ENCODE peak calls at places on chromosomes 5 and 9, in six cellular contexts. M is PC-3, X is uterus, T is WERI-Rb-1, F is neural progenitor cell, S is small intestine. V is an unnamed sample.
A peak's percentile ranks its signal among the peaks of the same experiment; 100 is the strongest.

GRCh38 chr5:80149161-80149609 is 106.7 kb downstream of the SERINC5 start:
- DNase-seq in M (no peak), S (no peak), X (no peak), F (no peak), T (no peak), V (no peak)

GRCh38 chr9:92607773-92608172 is 62.2 kb downstream of the IPPK start:
- DNase-seq in F (no peak), S (no peak), X (no peak), M (no peak), T (no peak), V (peak; percentile 59)

GRCh38 chr9:110626109-110626829 is 42.3 kb upstream of the MUSK start:
- DNase-seq in X (no peak), F (no peak), T (no peak), M (peak; percentile 56), S (no peak), V (no peak)

GRCh38 chr9:91705386-91705785 is 244.6 kb downstream of the ROR2 start:
- DNase-seq in S (no peak), T (no peak), M (no peak), X (no peak), F (no peak), V (no peak)

GRCh38 chr5:73431204-73431851 is 17.2 kb downstream of the FOXD1 start:
- DNase-seq in X (no peak), F (no peak), S (no peak), M (no peak), T (no peak), V (no peak)

GRCh38 chr5:16411741-16412455 is 53.7 kb downstream of the ZNF622 start:
- DNase-seq in S (peak; percentile 18), X (no peak), T (no peak), F (no peak), M (peak; percentile 39), V (no peak)

GRCh38 chr5:81235287-81236072 is 2.4 kb downstream of the CKMT2 start:
- DNase-seq in F (no peak), X (peak; percentile 47), M (no peak), T (no peak), S (no peak), V (no peak)

GRCh38 chr5:127909821-127910220 is 173.7 kb upstream of the SLC12A2 start:
- DNase-seq in M (no peak), S (no peak), F (no peak), T (no peak), X (no peak), V (no peak)

GRCh38 chr5:180908998-180909731 is 10.2 kb downstream of the BTNL8 start:
- DNase-seq in T (no peak), M (no peak), F (no peak), S (no peak), X (no peak), V (no peak)

GRCh38 chr5:143063175-143063970 is 293.2 kb downstream of the ARHGAP26 start:
- DNase-seq in S (no peak), X (peak; percentile 61), T (no peak), F (no peak), M (peak; percentile 17), V (no peak)

GRCh38 chr9:108469654-108470053 is 386.1 kb downstream of the ACTL7B start:
- DNase-seq in F (no peak), M (peak; percentile 83), S (no peak), X (no peak), T (no peak), V (no peak)

GRCh38 chr9:127974769-127975261 is 6.0 kb downstream of the EEIG1 start:
- DNase-seq in X (peak; percentile 79), S (no peak), T (no peak), F (peak; percentile 37), M (no peak), V (no peak)

GRCh38 chr9:133250741-133251170 is 24.2 kb downstream of the ABO start:
- DNase-seq in F (no peak), S (peak; percentile 61), X (no peak), M (peak; percentile 53), T (no peak), V (no peak)

GRCh38 chr5:173817561-173817960 is 70.6 kb upstream of the CPEB4 start:
- DNase-seq in T (no peak), X (no peak), F (no peak), M (no peak), S (no peak), V (no peak)

GRCh38 chr9:36151306-36152210 is 15.0 kb downstream of the GLIPR2 start:
- DNase-seq in F (no peak), X (no peak), S (peak; percentile 65), M (peak; percentile 14), T (no peak), V (no peak)

GRCh38 chr5:151063590-151063989 is 17.2 kb downstream of the TNIP1 start:
- DNase-seq in F (no peak), X (peak; percentile 40), S (no peak), T (no peak), M (no peak), V (no peak)

GRCh38 chr5:175696139-175696854 is 38.4 kb downstream of the HRH2 start:
- DNase-seq in M (peak; percentile 38), X (peak; percentile 26), T (peak; percentile 88), S (peak; percentile 95), F (peak; percentile 60), V (peak; percentile 64)

GRCh38 chr9:110443878-110444245 is 106.2 kb upstream of the TXNDC8 start:
- DNase-seq in T (no peak), X (no peak), M (no peak), S (no peak), F (no peak), V (no peak)

GRCh38 chr5:116622375-116623075 is 47.9 kb upstream of the SEMA6A start:
- DNase-seq in X (no peak), M (no peak), S (no peak), T (no peak), F (no peak), V (no peak)

GRCh38 chr9:78369644-78370219 is 72.8 kb downstream of the PSAT1 start:
- DNase-seq in M (peak; percentile 73), S (peak; percentile 55), F (peak; percentile 87), T (peak; percentile 77), X (peak; percentile 42), V (peak; percentile 85)

GRCh38 chr9:76567086-76567485 is 108.1 kb downstream of the GCNT1 start:
- DNase-seq in F (no peak), S (no peak), X (no peak), M (no peak), T (no peak), V (no peak)

GRCh38 chr9:35683323-35683722 is 6.4 kb downstream of the TPM2 start:
- DNase-seq in X (no peak), S (no peak), F (no peak), T (no peak), M (no peak), V (no peak)

GRCh38 chr9:130860458-130861316 is 25.6 kb downstream of the ABL1 start:
- DNase-seq in M (no peak), T (no peak), F (peak; percentile 43), X (peak; percentile 83), S (peak; percentile 79), V (peak; percentile 96)

GRCh38 chr5:96252596-96252995 is 180.5 kb downstream of the PCSK1 start:
- DNase-seq in T (no peak), X (no peak), F (no peak), S (no peak), M (peak; percentile 12), V (no peak)
- H3K27ac ChIP-seq in T (no peak overlapping the region), X (no peak overlapping the region), F (no peak overlapping the region), S (no peak overlapping the region), M (no peak overlapping the region), V (no peak overlapping the region)

GRCh38 chr5:139104577-139105271 is 93.4 kb downstream of the SIL1 start:
- DNase-seq in F (no peak), X (peak; percentile 84), M (peak; percentile 3), S (no peak), T (peak; percentile 43), V (no peak)
- H3K4me3 ChIP-seq in F (no peak overlapping the region), X (no peak overlapping the region), M (no peak overlapping the region), S (no peak overlapping the region), T (peak overlapping the region; percentile 9), V (no peak overlapping the region)

DNA sequence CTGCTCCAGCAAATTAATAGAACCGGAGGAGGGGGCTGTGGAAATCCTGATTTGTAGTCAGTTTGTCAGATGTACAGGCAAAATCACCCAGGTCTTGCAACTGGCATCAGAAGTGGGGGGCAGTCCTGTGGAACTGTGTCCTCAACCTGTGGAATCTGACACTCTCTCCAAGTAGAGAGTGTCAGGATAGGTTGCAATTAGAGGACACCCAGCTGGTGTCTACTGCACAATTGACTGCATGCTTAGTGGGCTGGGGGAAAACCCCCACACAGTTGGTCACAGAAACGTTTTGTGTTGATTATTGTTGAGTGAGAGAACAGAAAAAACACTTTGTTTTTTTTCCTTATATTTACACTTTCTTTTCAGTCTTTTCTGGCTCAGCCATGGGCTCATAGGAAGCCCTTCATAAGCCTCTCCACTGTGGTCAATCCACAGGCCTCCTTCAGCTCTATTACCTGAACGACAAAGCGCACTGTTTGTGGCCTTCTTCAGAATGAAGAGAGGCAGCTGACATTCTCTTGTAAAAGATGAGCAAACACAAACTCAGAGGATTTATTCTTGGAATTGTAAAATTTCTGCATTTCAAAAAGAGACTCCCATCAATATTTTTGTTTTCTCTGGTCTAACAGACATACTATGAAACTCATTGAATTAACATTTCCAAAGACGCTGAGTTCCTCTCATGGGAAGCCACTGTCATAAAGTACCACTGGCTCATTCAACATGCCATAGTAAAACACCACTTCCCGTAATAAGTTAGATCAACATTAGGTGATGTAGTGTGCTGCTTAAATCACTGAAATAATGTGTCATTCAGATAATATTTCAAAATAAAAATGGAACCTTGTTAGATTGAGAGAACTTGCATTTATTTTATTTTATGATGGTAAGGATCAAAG is 348.9 kb upstream of the RFX3 start:
- DNase-seq in T (no peak), S (no peak), F (peak; percentile 6), X (no peak), M (no peak), V (no peak)
- H3K27ac ChIP-seq in T (no peak overlapping the region), S (no peak overlapping the region), F (no peak overlapping the region), X (no peak overlapping the region), M (peak overlapping the region; percentile 99), V (no peak overlapping the region)

DNA sequence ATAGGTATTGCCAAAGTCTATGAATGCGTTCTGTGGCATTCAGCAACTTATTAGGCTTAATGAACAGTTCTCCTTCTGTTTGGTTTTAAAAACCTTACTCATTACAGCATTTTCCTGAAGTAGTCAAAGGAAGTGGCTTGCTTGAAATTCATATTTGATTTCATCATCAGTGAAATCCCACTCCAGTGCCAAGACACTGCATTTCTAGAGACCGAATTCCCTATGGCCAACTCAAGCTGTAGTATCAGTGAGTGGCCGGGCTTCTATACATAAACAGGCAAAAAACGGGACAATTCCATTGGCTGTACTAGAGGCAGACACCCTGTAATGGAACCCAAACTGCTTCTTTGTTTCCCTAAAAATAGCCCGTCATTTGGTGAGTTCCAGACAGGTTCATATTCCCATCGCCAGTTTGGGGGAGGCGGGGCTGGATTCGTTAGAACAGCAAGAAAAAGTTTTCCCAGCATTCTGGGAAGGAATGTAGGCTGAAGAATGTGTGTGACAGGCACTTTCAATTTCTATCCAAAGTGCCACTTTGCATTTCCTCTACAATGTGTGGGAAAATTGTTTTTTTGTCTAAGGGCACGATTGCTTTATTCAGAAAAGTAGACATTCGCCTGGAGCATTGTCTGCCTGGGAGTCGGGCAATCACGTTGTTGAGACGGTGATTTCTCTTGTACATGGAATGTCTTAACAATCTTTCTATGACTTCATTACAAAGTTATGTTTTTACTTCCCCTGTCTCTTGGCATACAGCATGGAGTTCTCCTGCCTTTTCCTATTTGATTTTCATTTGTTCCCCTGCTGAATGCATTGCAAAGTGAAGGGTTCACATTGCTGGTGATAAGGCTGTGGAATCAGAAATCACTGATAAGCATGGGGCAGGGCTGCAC is 141.8 kb upstream of the MAST4 start:
- DNase-seq in M (no peak), X (no peak), F (no peak), S (no peak), T (no peak), V (no peak)
- H3K4me3 ChIP-seq in M (no peak overlapping the region), X (no peak overlapping the region), F (no peak overlapping the region), S (no peak overlapping the region), T (no peak overlapping the region), V (no peak overlapping the region)